ENCODE peak calls at places on chromosomes 7 and 10, in ten cellular contexts. T is ovary; G is A549; J is CD4-positive, alpha-beta memory T cell; P is CD8-positive, alpha-beta T cell; F is CD8-positive, alpha-beta memory T cell; B is dorsolateral prefrontal cortex; D is GM12878; W is RWPE1; R is hepatocyte. H is an unnamed sample.

GRCh38 chr7:41559426-41559825 is 143.5 kb downstream of the INHBA start:
- DNase-seq in J (no peak), R (no peak), F (no peak), W (no peak), D (no peak), G (no peak), B (no peak), P (no peak), T (no peak), H (no peak)

GRCh38 chr10:7194571-7194970 is 216.3 kb downstream of the SFMBT2 start:
- DNase-seq in B (no peak), J (no peak), D (no peak), T (no peak), W (no peak), F (no peak), R (no peak), G (no peak), P (peak), H (no peak)

GRCh38 chr10:89705466-89705865 is 4.1 kb downstream of the KIF20B start:
- DNase-seq in R (no peak), J (no peak), B (no peak), P (no peak), T (no peak), W (no peak), F (no peak), G (no peak), D (no peak), H (no peak)

GRCh38 chr10:19877466-19878255 is 61.4 kb downstream of the PLXDC2 start:
- DNase-seq in B (no peak), W (no peak), D (no peak), G (no peak), F (no peak), T (no peak), P (no peak), J (no peak), R (no peak), H (peak)

GRCh38 chr10:10642741-10643280 is 374.9 kb upstream of the CELF2 start:
- DNase-seq in B (no peak), P (no peak), W (no peak), R (peak), G (no peak), F (no peak), J (no peak), T (peak), D (no peak), H (peak)

GRCh38 chr7:117347480-117347879 is 24.6 kb upstream of the WNT2 start:
- DNase-seq in W (no peak), R (no peak), D (no peak), P (no peak), T (no peak), B (no peak), G (no peak), F (no peak), J (no peak), H (no peak)

GRCh38 chr7:112933598-112933997 is 143.4 kb upstream of the TMEM168 start:
- DNase-seq in P (no peak), T (no peak), G (no peak), D (no peak), F (no peak), W (no peak), B (no peak), R (no peak), J (no peak), H (no peak)

GRCh38 chr10:20892011-20892585 is 5.0 kb downstream of the NEBL start:
- DNase-seq in T (no peak), J (no peak), F (no peak), B (no peak), G (no peak), D (no peak), R (no peak), W (no peak), P (no peak), H (peak)

GRCh38 chr10:85510682-85511081 is 855.9 kb downstream of the GRID1 start:
- DNase-seq in G (no peak), D (no peak), J (no peak), P (no peak), R (no peak), F (no peak), T (no peak), B (no peak), W (no peak), H (peak)

GRCh38 chr7:158935062-158935461 is 78.7 kb downstream of the DYNC2I1 start:
- DNase-seq in J (no peak), G (no peak), P (no peak), W (no peak), D (no peak), R (no peak), B (no peak), T (no peak), F (no peak), H (no peak)

GRCh38 chr10:123618224-123618623 is 47.9 kb upstream of the GPR26 start:
- DNase-seq in B (no peak), J (no peak), G (no peak), D (no peak), F (no peak), P (no peak), W (no peak), R (no peak), T (no peak), H (no peak)

GRCh38 chr7:39827571-39827970 is 122.5 kb upstream of the CDK13 start:
- DNase-seq in W (no peak), G (no peak), F (no peak), T (no peak), B (no peak), D (no peak), R (no peak), P (no peak), J (no peak), H (no peak)

GRCh38 chr7:39825391-39825790 is 124.7 kb upstream of the CDK13 start:
- DNase-seq in W (no peak), G (no peak), F (no peak), T (no peak), B (no peak), P (no peak), R (no peak), D (no peak), J (no peak), H (no peak)

GRCh38 chr7:39824801-39825200 is 125.3 kb upstream of the CDK13 start:
- DNase-seq in R (no peak), T (no peak), J (no peak), P (no peak), D (no peak), F (no peak), G (no peak), W (no peak), B (no peak), H (no peak)

GRCh38 chr7:39829028-39829427 is 121.0 kb upstream of the CDK13 start:
- DNase-seq in W (no peak), D (no peak), R (no peak), F (no peak), J (no peak), T (no peak), B (no peak), P (no peak), G (no peak), H (no peak)

DNA sequence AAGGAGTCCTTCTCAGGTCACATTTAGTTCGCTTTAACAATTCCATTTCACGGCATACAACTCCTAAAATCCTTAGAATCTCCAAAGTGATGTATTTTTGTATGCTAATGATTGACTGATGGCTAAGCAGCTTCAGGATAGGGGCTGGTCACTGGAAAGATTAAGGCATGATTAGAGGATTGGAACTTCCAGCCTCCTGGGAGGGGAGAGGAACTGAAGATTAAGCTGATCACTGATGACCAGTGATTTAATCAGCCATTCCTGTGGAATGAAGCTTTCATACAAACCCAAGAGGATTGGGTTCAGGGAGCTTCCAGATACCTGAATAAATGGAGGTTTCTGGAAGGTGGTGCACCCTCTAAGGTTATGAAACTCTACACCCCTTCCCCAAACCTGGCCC is 123.9 kb upstream of the CDK13 start:
- DNase-seq in G (no peak), B (no peak), W (no peak), R (no peak), J (no peak), D (no peak), P (no peak), F (no peak), T (no peak), H (no peak)
- H3K27ac ChIP-seq in G (no peak), B (no peak), W (no peak), R (no peak), J (no peak), D (no peak), P (no peak), F (no peak), T (no peak), H (no peak)

DNA sequence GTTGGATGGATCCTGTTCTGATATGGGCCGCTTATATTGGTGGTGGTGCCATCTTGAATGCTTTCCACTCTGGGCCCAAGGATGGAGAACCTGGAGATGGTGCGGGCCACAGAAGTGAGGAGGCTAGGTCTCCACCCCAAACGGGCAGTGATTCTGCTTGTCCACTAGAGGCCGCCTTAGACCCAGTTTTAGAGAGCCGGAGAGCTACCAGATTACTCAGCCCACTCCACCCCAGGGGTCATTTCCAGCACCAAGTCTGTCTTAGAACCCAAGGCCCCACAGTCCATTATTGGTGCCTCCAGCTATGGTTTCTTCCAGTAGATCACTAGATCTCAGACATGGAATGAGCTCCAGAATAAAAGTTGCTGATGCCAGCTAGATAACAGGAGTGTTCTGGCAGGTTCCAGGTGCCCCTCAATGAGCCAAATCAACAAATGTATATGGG is 11.8 kb upstream of the CAMK2G start:
- DNase-seq in P (peak), D (no peak), W (peak), R (peak), T (peak), B (no peak), J (peak), F (peak), G (peak), H (peak)
- H3K27ac ChIP-seq in P (no peak), D (no peak), W (peak), R (peak), T (no peak), B (no peak), J (no peak), F (no peak), G (peak), H (peak)

GRCh38 chr7:1544178-1544895 is 11.7 kb downstream of the TMEM184A start:
- DNase-seq in B (no peak), T (no peak), F (no peak), R (no peak), J (no peak), D (no peak), W (no peak), P (no peak), G (no peak), H (no peak)
- H3K27ac ChIP-seq in B (no peak), T (no peak), F (no peak), R (no peak), J (no peak), D (no peak), W (peak), P (no peak), G (peak), H (no peak)

GRCh38 chr10:71746344-71747037 is 26.8 kb downstream of the VSIR start:
- DNase-seq in P (no peak), T (no peak), B (no peak), R (peak), W (no peak), D (no peak), G (no peak), F (no peak), J (no peak), H (peak)

GRCh38 chr10:71743866-71744265 is 24.3 kb upstream of the C10orf105 start:
- DNase-seq in W (no peak), P (no peak), D (no peak), B (no peak), T (no peak), G (no peak), F (no peak), R (no peak), J (no peak), H (no peak)

GRCh38 chr10:71743099-71743838 is 23.7 kb upstream of the C10orf105 start:
- DNase-seq in J (peak), B (no peak), T (no peak), W (no peak), D (no peak), F (no peak), P (no peak), G (no peak), R (no peak), H (no peak)

GRCh38 chr10:71745659-71746250 is 26.2 kb upstream of the C10orf105 start:
- DNase-seq in P (no peak), G (no peak), D (no peak), T (no peak), W (no peak), F (no peak), R (no peak), B (no peak), J (peak), H (no peak)

GRCh38 chr10:71744897-71745658 is 25.5 kb upstream of the C10orf105 start:
- DNase-seq in G (no peak), W (no peak), F (no peak), R (no peak), P (no peak), J (peak), B (no peak), D (no peak), T (no peak), H (peak)
- H3K27ac ChIP-seq in G (no peak), W (no peak), F (no peak), R (no peak), P (peak), J (peak), B (no peak), D (no peak), T (no peak), H (no peak)

H was measured in right cardiac atrium.